ENCODE peak calls at places on chromosomes 1 and 21, in eight cellular contexts. T is AG09309, P is RWPE1, U is fibroblast of mammary gland, S is Caco-2, N is fibroblast of lung, Y is Peyer's patch, K is stomach. V is an unnamed sample.

GRCh38 chr1:82110366-82111254 is 309.9 kb downstream of the ADGRL2 start:
- DNase-seq in U (peak; percentile 22), S (no peak), K (no peak), T (no peak), N (no peak), Y (no peak), P (no peak), V (no peak)

GRCh38 chr21:26441081-26441610 is 131.9 kb downstream of the CYYR1 start:
- DNase-seq in N (no peak), Y (no peak), S (no peak), K (no peak), P (no peak), T (no peak), U (no peak), V (no peak)

GRCh38 chr1:236281286-236282158 is at the start of gene ERO1B:
- DNase-seq in P (peak; percentile 90), Y (peak; percentile 99), K (peak; percentile 99), N (peak; percentile 93), S (peak; percentile 93), U (peak; percentile 90), T (peak; percentile 57), V (peak; percentile 93)

GRCh38 chr1:69707103-69707502 is 139.4 kb downstream of the LRRC7 start:
- DNase-seq in S (no peak), N (no peak), U (no peak), Y (no peak), P (no peak), K (no peak), T (no peak), V (no peak)

GRCh38 chr1:95116666-95117206 is 419 bp upstream of the TLCD4 start:
- DNase-seq in U (peak; percentile 19), T (no peak), P (peak; percentile 70), S (peak; percentile 79), Y (peak; percentile 83), K (peak; percentile 71), N (peak; percentile 46), V (peak; percentile 32)

GRCh38 chr1:74504125-74505065 is 8.0 kb downstream of the LRRC53 start:
- DNase-seq in N (peak; percentile 44), S (peak; percentile 44), U (peak; percentile 52), Y (peak; percentile 60), T (no peak), P (peak; percentile 28), K (no peak), V (no peak)

GRCh38 chr1:237574536-237574935 is 316.2 kb downstream of the ZP4 start:
- DNase-seq in U (no peak), P (no peak), Y (no peak), K (no peak), T (no peak), N (no peak), S (no peak), V (no peak)

GRCh38 chr1:59427155-59427554 is 130.3 kb downstream of the FGGY start:
- DNase-seq in T (no peak), S (peak; percentile 42), P (peak; percentile 69), K (no peak), U (peak; percentile 59), Y (no peak), N (peak; percentile 85), V (no peak)

GRCh38 chr1:19650416-19651140 is 6.5 kb downstream of the NBL1 start:
- DNase-seq in Y (no peak), S (no peak), N (no peak), K (no peak), U (no peak), P (no peak), T (no peak), V (no peak)

GRCh38 chr1:238485062-238485905 is 594.6 kb upstream of the ZP4 start:
- DNase-seq in K (no peak), N (peak; percentile 18), U (peak; percentile 48), S (no peak), Y (no peak), T (peak; percentile 78), P (no peak), V (no peak)

GRCh38 chr1:243837907-243838546 is 12.0 kb downstream of the AKT3 start:
- DNase-seq in Y (no peak), U (no peak), P (no peak), N (no peak), T (no peak), K (no peak), S (no peak), V (no peak)

GRCh38 chr1:156487862-156488261 is 12.7 kb downstream of the MEF2D start:
- DNase-seq in T (no peak), S (no peak), U (no peak), P (no peak), K (no peak), N (no peak), Y (peak; percentile 81), V (no peak)

GRCh38 chr1:71080178-71080781 is 555 bp downstream of the ZRANB2 start:
- DNase-seq in N (peak; percentile 18), T (no peak), Y (no peak), U (peak; percentile 31), S (no peak), K (no peak), P (peak; percentile 49), V (no peak)

GRCh38 chr1:40059292-40059959 is 18.9 kb downstream of the CAP1 start:
- DNase-seq in K (no peak), P (peak; percentile 33), S (no peak), T (no peak), U (peak; percentile 43), Y (no peak), N (peak; percentile 73), V (no peak)
- TF ChIP-seq CTCF in K (no peak), P (no peak), S (no peak), T (no peak), U (no peak), Y (peak; percentile 6), N (no peak), V (no peak)

GRCh38 chr21:27761623-27762022 is 794.7 kb upstream of the ADAMTS5 start:
- DNase-seq in P (no peak), K (no peak), N (no peak), Y (no peak), S (no peak), T (no peak), U (no peak), V (no peak)

GRCh38 chr21:27759820-27760219 is 792.9 kb upstream of the ADAMTS5 start:
- DNase-seq in T (no peak), S (no peak), N (no peak), P (no peak), K (no peak), Y (no peak), U (no peak), V (no peak)

GRCh38 chr21:27764056-27764455 is 797.2 kb upstream of the ADAMTS5 start:
- DNase-seq in U (no peak), P (no peak), N (no peak), S (no peak), Y (no peak), K (no peak), T (no peak), V (no peak)

GRCh38 chr21:27756191-27756590 is 789.3 kb upstream of the ADAMTS5 start:
- DNase-seq in P (no peak), U (peak; percentile 25), K (no peak), S (no peak), T (no peak), Y (no peak), N (no peak), V (no peak)

GRCh38 chr21:27759091-27759659 is 792.3 kb upstream of the ADAMTS5 start:
- DNase-seq in P (no peak), K (no peak), T (no peak), N (no peak), Y (peak; percentile 58), S (peak; percentile 43), U (no peak), V (no peak)
- TF ChIP-seq CTCF in P (no peak), K (peak; percentile 9), T (peak; percentile 48), N (no peak), Y (peak; percentile 61), S (no peak), U (peak; percentile 33), V (no peak)

DNA sequence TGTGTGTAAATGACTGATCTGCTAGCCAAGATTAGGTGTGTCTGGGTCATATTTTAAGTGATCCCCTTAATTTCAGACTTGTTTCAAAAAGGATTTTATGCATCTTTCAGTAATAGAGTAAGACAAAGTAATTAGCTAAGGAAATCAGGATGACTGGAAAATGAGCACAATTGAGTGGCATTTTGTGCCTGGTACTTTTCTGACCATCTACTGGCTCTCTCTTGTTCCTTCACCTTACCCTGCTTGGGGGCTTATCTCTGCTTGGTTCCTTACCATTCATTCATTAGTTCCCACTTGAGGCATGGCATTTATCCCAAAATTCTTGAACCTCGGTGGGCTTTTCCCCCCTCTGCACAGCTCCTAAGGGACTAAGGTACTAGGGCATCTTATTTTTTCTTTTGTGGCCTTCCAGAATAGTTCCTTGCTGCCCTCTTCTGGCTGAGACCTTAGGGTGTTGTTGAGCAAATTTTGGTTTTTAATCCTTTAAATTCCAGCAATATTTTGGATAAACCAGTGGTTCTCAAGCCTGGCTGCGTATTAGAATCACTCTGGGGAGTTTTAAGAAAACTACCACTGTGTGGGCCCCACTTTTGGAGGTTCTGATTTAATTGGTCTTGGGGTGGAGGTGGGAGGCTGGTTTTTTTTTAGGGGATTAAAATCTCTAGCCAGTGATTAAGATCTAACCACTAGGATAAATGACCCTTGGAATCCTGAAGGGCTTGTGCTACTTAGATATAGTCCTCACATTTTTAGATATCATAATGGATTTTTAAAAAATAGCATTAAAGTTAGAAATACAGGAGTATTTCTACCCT is 50.8 kb downstream of the HS2ST1 start:
- DNase-seq in N (peak; percentile 20), T (no peak), U (peak; percentile 55), Y (no peak), K (no peak), S (no peak), P (peak; percentile 13), V (no peak)
- TF ChIP-seq CTCF in N (peak; percentile 82), T (peak; percentile 78), U (peak; percentile 83), Y (peak; percentile 58), K (peak; percentile 47), S (peak; percentile 53), P (peak; percentile 60), V (no peak)

GRCh38 chr1:3821934-3822307 is 25.6 kb upstream of the LRRC47 start:
- DNase-seq in N (no peak), T (no peak), U (no peak), S (no peak), P (no peak), K (no peak), Y (no peak), V (no peak)

GRCh38 chr1:3824650-3825049 is 28.4 kb upstream of the LRRC47 start:
- DNase-seq in T (no peak), U (no peak), S (no peak), Y (no peak), K (no peak), P (no peak), N (no peak), V (no peak)

GRCh38 chr1:3831689-3832088 is 25.3 kb downstream of the CEP104 start:
- DNase-seq in U (peak; percentile 35), T (peak; percentile 18), S (no peak), P (no peak), Y (no peak), N (no peak), K (no peak), V (no peak)

GRCh38 chr1:3822421-3822820 is 26.1 kb upstream of the LRRC47 start:
- DNase-seq in U (no peak), N (no peak), T (no peak), Y (no peak), P (no peak), S (no peak), K (no peak), V (no peak)

DNA sequence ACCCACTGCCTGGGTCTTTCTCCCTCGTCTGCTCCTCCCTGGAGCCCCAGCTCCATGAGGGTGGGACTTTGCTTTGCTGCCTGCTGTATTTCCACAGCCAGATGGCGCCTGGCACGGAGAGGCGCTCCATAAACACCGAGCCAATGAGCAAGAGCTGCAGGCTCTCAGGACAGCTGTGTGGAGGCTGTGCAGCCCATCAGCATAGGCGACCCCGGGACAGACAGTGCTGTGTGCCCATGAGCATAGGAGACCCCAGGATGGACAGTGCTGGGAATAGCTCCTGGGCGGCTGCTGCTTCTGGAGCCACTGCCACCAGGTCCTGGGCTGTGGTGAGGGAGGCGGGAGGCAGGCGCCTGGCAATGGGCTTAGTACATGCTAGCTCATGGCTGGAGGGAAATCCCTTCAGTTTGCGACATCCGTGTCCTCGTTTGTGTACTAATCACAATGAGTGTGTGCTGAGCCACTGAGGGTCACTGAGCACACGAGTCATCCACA is 29.2 kb downstream of the CEP104 start:
- DNase-seq in P (no peak), Y (no peak), K (no peak), U (peak; percentile 13), S (no peak), N (no peak), T (no peak), V (no peak)
- TF ChIP-seq CTCF in P (no peak), Y (no peak), K (no peak), U (no peak), S (no peak), N (no peak), T (no peak), V (no peak)